ENCODE peak calls at places on chromosomes 7 and 10, in nine cellular contexts. I is cardiac muscle cell, W is lower lobe of right lung, Q is MM.1S, H is spleen, N is upper lobe of right lung, Y is colonic mucosa, R is thoracic aorta, B is right lobe of liver. M is an unnamed sample.

GRCh38 chr7:27641576-27642230 is 21.0 kb downstream of the HIBADH start:
- DNase-seq in I (peak; percentile 35), W (no peak), Q (no peak), H (no peak), N (no peak), Y (no peak), R (no peak), B (no peak), M (no peak)

GRCh38 chr10:119726291-119727261 is 726 bp downstream of the INPP5F start:
- DNase-seq in I (no peak), W (no peak), Q (no peak), H (no peak), N (no peak), Y (peak; percentile 56), R (no peak), B (no peak), M (no peak)

GRCh38 chr7:77538186-77538907 is 1.3 kb downstream of the PTPN12 start:
- DNase-seq in I (peak; percentile 97), W (peak; percentile 89), Q (no peak), H (peak; percentile 83), N (peak; percentile 91), Y (peak; percentile 93), R (peak; percentile 80), B (peak; percentile 86), M (peak; percentile 38)

GRCh38 chr7:105990726-105991465 is 27.8 kb downstream of the CDHR3 start:
- DNase-seq in I (peak; percentile 66), W (no peak), Q (no peak), H (no peak), N (no peak), Y (no peak), R (no peak), B (no peak), M (no peak)

GRCh38 chr10:82660983-82661382 is 786.0 kb downstream of the NRG3 start:
- DNase-seq in I (no peak), W (no peak), Q (no peak), H (no peak), N (no peak), Y (no peak), R (no peak), B (no peak), M (no peak)

GRCh38 chr10:31816318-31816717 is 112.3 kb downstream of the ARHGAP12 start:
- DNase-seq in I (peak; percentile 24), W (no peak), Q (no peak), H (no peak), N (no peak), Y (no peak), R (no peak), B (no peak), M (no peak)

GRCh38 chr10:3886666-3887251 is 101.8 kb upstream of the KLF6 start:
- DNase-seq in I (peak; percentile 89), W (no peak), Q (no peak), H (no peak), N (no peak), Y (no peak), R (no peak), B (peak; percentile 58), M (no peak)

GRCh38 chr7:140225562-140226249 is 48.9 kb upstream of the KDM7A start:
- DNase-seq in I (peak; percentile 31), W (no peak), Q (peak; percentile 42), H (no peak), N (no peak), Y (no peak), R (no peak), B (no peak), M (no peak)

GRCh38 chr7:30460246-30460633 is 18.3 kb downstream of the NOD1 start:
- DNase-seq in I (peak; percentile 44), W (no peak), Q (no peak), H (no peak), N (no peak), Y (no peak), R (no peak), B (no peak), M (no peak)

GRCh38 chr7:143048827-143049226 is 3.3 kb upstream of the OR6V1 start:
- DNase-seq in I (no peak), W (no peak), Q (no peak), H (no peak), N (no peak), Y (no peak), R (no peak), B (no peak), M (no peak)
- H3K4me3 ChIP-seq in I (no peak overlapping the region), W (no peak overlapping the region), Q (no peak overlapping the region), H (no peak overlapping the region), N (no peak overlapping the region), Y (no peak overlapping the region), R (no peak overlapping the region), B (no peak overlapping the region), M (no peak overlapping the region)

GRCh38 chr10:84063440-84063839 is 75.9 kb upstream of the GHITM start:
- DNase-seq in I (no peak), W (no peak), Q (no peak), H (no peak), N (no peak), Y (no peak), R (no peak), B (no peak), M (no peak)

GRCh38 chr10:84054743-84055142 is 84.6 kb upstream of the GHITM start:
- DNase-seq in I (no peak), W (no peak), Q (no peak), H (no peak), N (no peak), Y (no peak), R (no peak), B (no peak), M (no peak)

DNA sequence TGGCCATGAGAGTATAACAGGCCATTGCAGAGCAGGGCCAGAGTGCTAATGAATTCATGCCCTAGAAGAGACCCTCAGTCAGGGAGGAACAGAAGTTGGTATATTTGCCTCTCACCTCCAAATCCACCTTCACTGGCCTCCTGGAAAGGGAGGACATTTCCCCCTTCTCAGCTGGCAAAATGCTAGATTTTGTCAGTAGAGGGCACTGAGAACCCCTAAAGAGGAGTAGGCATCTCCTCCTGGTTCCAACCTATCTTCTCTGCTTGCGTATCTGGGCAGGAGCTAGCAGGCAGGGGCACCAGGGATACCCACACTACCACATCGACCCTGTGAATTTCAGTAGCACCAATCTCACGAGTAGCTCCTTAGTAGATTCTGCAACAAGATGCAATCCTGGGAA is 79.8 kb upstream of the GHITM start:
- DNase-seq in I (peak; percentile 34), W (no peak), Q (no peak), H (no peak), N (no peak), Y (no peak), R (no peak), B (no peak), M (no peak)
- TF ChIP-seq CTCF in I (peak; percentile 34), W (no peak), Q (no peak), H (no peak), N (no peak), Y (no peak), R (no peak), B (no peak), M (peak; percentile 23)

DNA sequence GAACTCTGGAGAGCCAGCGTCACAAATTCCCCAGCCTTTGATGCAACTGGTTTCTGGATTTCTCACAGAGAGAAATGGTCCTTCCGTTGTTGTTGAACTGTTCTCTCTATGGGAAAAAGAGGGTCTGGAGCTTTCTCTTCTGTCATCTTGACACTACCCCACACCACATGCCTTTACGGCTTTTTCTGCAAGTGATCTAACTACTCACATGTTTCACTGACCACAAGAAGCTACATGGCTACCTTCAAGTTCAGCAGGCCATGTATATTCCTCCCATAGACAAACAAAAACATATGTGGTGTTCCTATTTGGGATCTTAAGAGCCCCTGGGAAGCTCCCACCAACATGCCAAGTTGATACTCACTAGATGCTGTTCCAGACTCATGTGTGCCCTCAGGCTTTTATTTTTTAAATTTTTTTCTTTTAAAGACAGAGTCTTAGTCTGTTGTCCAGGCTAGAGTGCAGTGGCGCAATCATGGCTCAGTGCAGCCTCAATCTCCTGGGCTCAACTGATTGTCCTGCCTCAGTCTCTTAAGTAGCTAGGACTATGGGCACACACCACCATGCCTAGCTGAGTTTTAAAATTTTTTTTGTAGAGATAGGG is 72.0 kb downstream of the RNF216 start:
- DNase-seq in I (no peak), W (no peak), Q (no peak), H (no peak), N (no peak), Y (no peak), R (no peak), B (no peak), M (no peak)
- H3K36me3 ChIP-seq in I (peaks cover 53% of the 10 kb centered on the region), W (peaks cover 88% of the 10 kb centered on the region), Q (no peaks in the 10 kb centered on the region), H (no peaks in the 10 kb centered on the region), N (peaks cover 81% of the 10 kb centered on the region), Y (peaks cover 8% of the 10 kb centered on the region), R (peaks cover 42% of the 10 kb centered on the region), B (peaks cover 41% of the 10 kb centered on the region), M (peaks cover 22% of the 10 kb centered on the region)

GRCh38 chr10:107423903-107424302 is 259.4 kb upstream of the SORCS1 start:
- DNase-seq in I (no peak), W (no peak), Q (no peak), H (no peak), N (no peak), Y (no peak), R (no peak), B (no peak), M (no peak)

GRCh38 chr10:107430446-107430845 is 265.9 kb upstream of the SORCS1 start:
- DNase-seq in I (no peak), W (no peak), Q (no peak), H (no peak), N (no peak), Y (no peak), R (no peak), B (no peak), M (no peak)

GRCh38 chr10:107424628-107425027 is 260.1 kb upstream of the SORCS1 start:
- DNase-seq in I (no peak), W (no peak), Q (no peak), H (no peak), N (no peak), Y (no peak), R (no peak), B (no peak), M (no peak)

GRCh38 chr10:107427021-107427420 is 262.5 kb upstream of the SORCS1 start:
- DNase-seq in I (no peak), W (no peak), Q (no peak), H (no peak), N (no peak), Y (no peak), R (no peak), B (no peak), M (no peak)

GRCh38 chr10:107425844-107426553 is 261.5 kb upstream of the SORCS1 start:
- DNase-seq in I (no peak), W (no peak), Q (peak; percentile 56), H (no peak), N (no peak), Y (no peak), R (no peak), B (no peak), M (no peak)
- H3K4me3 ChIP-seq in I (no peak overlapping the region), W (no peak overlapping the region), Q (peak overlapping the region; percentile 54), H (no peak overlapping the region), N (no peak overlapping the region), Y (no peak overlapping the region), R (no peak overlapping the region), B (no peak overlapping the region), M (peak overlapping the region; percentile 52)

GRCh38 chr7:156544919-156545715 is 95.5 kb upstream of the RNF32 start:
- DNase-seq in I (no peak), W (no peak), Q (no peak), H (no peak), N (no peak), Y (peak; percentile 70), R (no peak), B (no peak), M (no peak)
- TF ChIP-seq CTCF in I (no peak), W (no peak), Q (no peak), H (no peak), N (no peak), Y (no peak), R (no peak), B (peak; percentile 27), M (no peak)

M was measured in GM06990.